ENCODE peak calls at places on chromosomes 13 and 19, in nine cellular contexts. S is T-cell, M is neural crest cell, E is heart left ventricle, P is ACHN, J is GM23248, K is right lobe of liver, A is cardiac fibroblast, R is C1 segment of cervical spinal cord. H is an unnamed sample.

GRCh38 chr19:47047931-47048399 is 459 bp downstream of the TMEM160 start:
- DNase-seq in A (peak; percentile 93), M (peak; percentile 72), E (peak; percentile 86), R (peak; percentile 80), J (peak; percentile 94), K (peak; percentile 78), S (peak; percentile 35), P (peak; percentile 82), H (peak; percentile 57)

GRCh38 chr19:47820410-47820809 is 1.3 kb upstream of the CRX start:
- DNase-seq in J (no peak), M (no peak), E (no peak), S (no peak), P (no peak), K (no peak), R (no peak), A (no peak), H (no peak)

GRCh38 chr13:42101821-42102580 is 53.6 kb downstream of the DGKH start:
- DNase-seq in E (peak; percentile 58), M (no peak), K (no peak), S (no peak), J (no peak), P (no peak), A (peak; percentile 31), R (no peak), H (no peak)

GRCh38 chr19:344625-345319 is at the start of gene MIER2:
- DNase-seq in S (peak; percentile 77), K (peak; percentile 83), E (peak; percentile 87), J (peak; percentile 87), M (peak; percentile 92), A (peak; percentile 82), R (peak; percentile 78), P (peak; percentile 53), H (no peak)

GRCh38 chr19:30087381-30088138 is 145.5 kb downstream of the URI1 start:
- DNase-seq in R (no peak), A (no peak), M (no peak), J (no peak), E (no peak), S (no peak), P (no peak), K (no peak), H (no peak)

GRCh38 chr19:1837625-1838105 is 10.6 kb downstream of the REXO1 start:
- DNase-seq in J (peak; percentile 47), P (peak; percentile 39), S (peak; percentile 29), K (no peak), M (peak; percentile 84), R (no peak), E (no peak), A (peak; percentile 41), H (no peak)

GRCh38 chr13:63481334-63481733 is 2065.7 kb upstream of the PCDH20 start:
- DNase-seq in K (no peak), A (peak; percentile 88), E (no peak), M (no peak), J (no peak), P (no peak), S (no peak), R (no peak), H (peak; percentile 2)

GRCh38 chr13:29162638-29163037 is 342.5 kb downstream of the MTUS2 start:
- DNase-seq in M (no peak), J (peak; percentile 56), R (no peak), K (no peak), P (peak; percentile 43), E (no peak), S (no peak), A (peak; percentile 16), H (peak; percentile 38)

GRCh38 chr19:55179570-55180484 is at the start of gene SYT5:
- DNase-seq in J (peak; percentile 59), P (peak; percentile 41), R (no peak), S (peak; percentile 21), E (peak; percentile 36), M (peak; percentile 47), A (peak; percentile 35), K (peak; percentile 49), H (no peak)

GRCh38 chr13:109400625-109401257 is 385.6 kb downstream of the IRS2 start:
- DNase-seq in J (no peak), K (peak; percentile 46), E (no peak), M (no peak), R (no peak), S (no peak), P (no peak), A (no peak), H (no peak)

GRCh38 chr13:35470671-35471465 is 5.6 kb downstream of the MAB21L1 start:
- DNase-seq in K (peak; percentile 26), S (no peak), P (no peak), E (peak; percentile 65), J (peak; percentile 88), A (peak; percentile 39), R (peak; percentile 66), M (peak; percentile 47), H (no peak)

GRCh38 chr13:31049833-31050232 is 111.9 kb downstream of the HSPH1 start:
- DNase-seq in S (no peak), E (no peak), R (no peak), P (no peak), A (no peak), M (no peak), K (no peak), J (no peak), H (no peak)

GRCh38 chr13:25375727-25376358 is 4.1 kb downstream of the ATP8A2 start:
- DNase-seq in E (no peak), R (no peak), J (peak; percentile 48), A (peak; percentile 63), P (peak; percentile 48), K (no peak), S (no peak), M (peak; percentile 51), H (peak; percentile 4)

GRCh38 chr13:109725297-109725696 is 61.1 kb downstream of the IRS2 start:
- DNase-seq in J (no peak), R (no peak), P (no peak), E (no peak), M (no peak), S (no peak), K (no peak), A (no peak), H (no peak)

GRCh38 chr13:93169980-93170379 is 56.6 kb upstream of the GPC6 start:
- DNase-seq in J (peak; percentile 89), A (peak; percentile 34), K (no peak), P (peak; percentile 41), M (no peak), E (no peak), R (no peak), S (no peak), H (peak; percentile 12)

GRCh38 chr13:44815507-44816074 is 173.7 kb downstream of the NUFIP1 start:
- DNase-seq in K (no peak), S (no peak), P (peak; percentile 86), E (no peak), A (peak; percentile 96), M (no peak), R (no peak), J (peak; percentile 95), H (peak; percentile 90)

GRCh38 chr13:21637296-21637695 is 33.3 kb upstream of the MICU2 start:
- DNase-seq in E (no peak), R (no peak), M (no peak), K (no peak), S (no peak), P (peak; percentile 89), A (peak; percentile 13), J (peak; percentile 24), H (no peak)

GRCh38 chr13:74047925-74048324 is 86.3 kb downstream of the KLF12 start:
- DNase-seq in J (peak; percentile 24), P (no peak), S (no peak), M (no peak), E (no peak), A (no peak), K (no peak), R (no peak), H (no peak)

GRCh38 chr13:98478134-98479129 is 98.5 kb downstream of the STK24 start:
- DNase-seq in P (peak; percentile 67), R (no peak), K (no peak), M (no peak), J (peak; percentile 33), E (no peak), A (no peak), S (no peak), H (no peak)

GRCh38 chr19:1840541-1841115 is 7.7 kb downstream of the REXO1 start:
- DNase-seq in K (no peak), A (peak; percentile 60), S (no peak), M (no peak), P (no peak), J (no peak), R (no peak), E (peak; percentile 76), H (no peak)

GRCh38 chr19:14091086-14091884 is 734 bp upstream of the SAMD1 start:
- DNase-seq in J (peak; percentile 74), R (peak; percentile 74), M (peak; percentile 44), E (no peak), A (peak; percentile 71), P (peak; percentile 58), S (peak; percentile 41), K (peak; percentile 87), H (no peak)

GRCh38 chr19:3809881-3810707 is 23.9 kb upstream of the MATK start:
- DNase-seq in R (no peak), K (no peak), P (no peak), M (no peak), A (no peak), J (no peak), S (no peak), E (no peak), H (no peak)

H was measured in AG04449.